ENCODE peak calls at places on chromosomes 6 and 20, in ten cellular contexts. X is transverse colon; V is CD8-positive, alpha-beta memory T cell; Y is AG04450; P is ovary; C is cardiac muscle cell; J is tibial artery; Z is breast epithelium; R is heart right ventricle; G is H1. Q is an unnamed sample.

GRCh38 chr6:159608961-159609673 is 83.9 kb downstream of the SOD2 start:
- DNase-seq in C (no peak), V (no peak), Z (no peak), X (no peak), R (no peak), P (no peak), J (no peak), G (peak; percentile 34), Y (no peak), Q (no peak)

GRCh38 chr6:44333273-44333919 is 9.1 kb upstream of the SPATS1 start:
- DNase-seq in G (no peak), X (no peak), V (no peak), C (no peak), R (no peak), P (no peak), Z (no peak), J (no peak), Y (no peak), Q (no peak)

GRCh38 chr6:149918151-149918905 is 4.6 kb downstream of the RAET1G start:
- DNase-seq in X (no peak), V (no peak), J (no peak), C (no peak), G (no peak), R (no peak), Y (no peak), P (no peak), Z (no peak), Q (no peak)

GRCh38 chr6:150753404-150754184 is 111.9 kb upstream of the MTHFD1L start:
- DNase-seq in G (peak; percentile 23), X (no peak), Y (no peak), P (no peak), V (no peak), Z (no peak), R (no peak), J (no peak), C (peak; percentile 57), Q (no peak)

GRCh38 chr6:121748850-121749249 is 313.4 kb downstream of the GJA1 start:
- DNase-seq in X (no peak), R (no peak), Z (no peak), V (no peak), G (no peak), J (no peak), C (no peak), P (no peak), Y (no peak), Q (no peak)

GRCh38 chr20:47054945-47055344 is 160.3 kb downstream of the EYA2 start:
- DNase-seq in G (no peak), X (no peak), R (no peak), C (no peak), Y (no peak), J (no peak), Z (no peak), P (no peak), V (no peak), Q (no peak)

GRCh38 chr20:17671565-17671964 is 10.5 kb downstream of the RRBP1 start:
- DNase-seq in C (no peak), P (no peak), R (no peak), X (no peak), J (no peak), Y (no peak), V (no peak), Z (no peak), G (no peak), Q (no peak)

GRCh38 chr6:72418495-72418894 is 203.4 kb upstream of the KCNQ5 start:
- DNase-seq in P (no peak), C (no peak), Y (peak; percentile 62), J (no peak), X (no peak), G (no peak), V (no peak), R (no peak), Z (no peak), Q (no peak)

GRCh38 chr6:5619249-5619648 is 357.9 kb downstream of the FARS2 start:
- DNase-seq in C (no peak), G (no peak), P (no peak), Z (no peak), J (no peak), R (no peak), X (no peak), Y (no peak), V (peak; percentile 8), Q (no peak)

GRCh38 chr6:88840289-88840688 is 123.1 kb downstream of the RNGTT start:
- DNase-seq in G (no peak), C (no peak), R (no peak), X (no peak), P (no peak), Z (no peak), J (no peak), V (no peak), Y (no peak), Q (no peak)

DNA sequence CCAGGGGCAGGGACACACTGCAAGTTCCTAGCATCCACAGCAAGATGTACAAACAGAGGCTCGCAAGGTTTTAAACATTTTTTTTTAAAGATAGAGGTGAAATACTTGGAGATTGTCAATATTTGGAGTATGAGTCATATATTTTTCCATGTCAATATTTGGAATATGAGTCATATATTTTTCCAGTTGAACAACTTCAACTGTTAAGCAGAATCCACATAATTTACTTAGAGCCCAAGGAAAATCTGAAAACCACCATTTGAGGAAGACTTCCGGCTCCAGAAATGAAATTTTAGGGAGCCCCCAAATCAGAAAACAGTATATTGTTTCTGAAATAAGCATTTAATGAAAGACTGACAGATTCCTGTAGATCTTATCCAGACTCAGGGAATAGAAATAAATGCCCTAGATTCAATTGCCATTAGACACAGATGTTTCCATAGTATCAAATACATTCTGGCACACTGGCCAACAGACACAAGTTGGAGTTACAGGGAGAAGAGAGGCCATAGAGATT is 51.6 kb upstream of the FAM184A start:
- DNase-seq in G (no peak), P (no peak), V (no peak), X (no peak), J (no peak), Z (no peak), R (no peak), C (no peak), Y (no peak), Q (no peak)
- H3K4me3 ChIP-seq in G (no peak overlapping the region), P (no peak overlapping the region), V (no peak overlapping the region), X (no peak overlapping the region), J (no peak overlapping the region), Z (no peak overlapping the region), R (no peak overlapping the region), C (no peak overlapping the region), Y (no peak overlapping the region), Q (no peak overlapping the region)

DNA sequence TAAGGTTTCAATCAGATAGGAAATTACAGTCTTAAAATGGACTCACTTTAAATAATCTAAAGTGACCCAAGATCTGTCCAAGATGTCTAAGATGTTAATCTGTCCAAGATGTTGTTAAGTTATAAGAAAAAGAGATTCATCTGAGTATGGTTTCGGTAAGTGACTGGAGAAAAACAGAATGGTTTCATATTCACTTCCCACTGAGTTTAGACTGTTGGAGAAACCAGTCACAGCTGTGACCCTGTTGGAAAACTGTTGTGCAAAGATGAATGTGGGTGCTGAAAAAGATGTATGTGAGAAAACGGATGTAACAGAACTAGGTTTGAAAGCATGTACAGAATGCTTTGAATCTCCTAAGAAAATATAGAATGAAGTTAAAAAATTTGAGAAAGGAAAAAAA is 325.9 kb downstream of the COL12A1 start:
- DNase-seq in C (no peak), V (no peak), X (no peak), P (no peak), Z (no peak), J (no peak), Y (no peak), G (no peak), R (no peak), Q (no peak)
- H3K27ac ChIP-seq in C (no peak overlapping the region), V (no peak overlapping the region), X (peak overlapping the region; percentile 21), P (no peak overlapping the region), Z (no peak overlapping the region), J (peak overlapping the region; percentile 18), Y (no peak overlapping the region), G (no peak overlapping the region), R (no peak overlapping the region), Q (no peak overlapping the region)

GRCh38 chr6:45419574-45420082 is 41.9 kb upstream of the SUPT3H start:
- DNase-seq in X (peak; percentile 72), G (no peak), J (peak; percentile 76), R (peak; percentile 47), Y (no peak), V (peak; percentile 22), P (peak; percentile 26), C (peak; percentile 81), Z (peak; percentile 54), Q (peak; percentile 17)
- H3K4me3 ChIP-seq in X (peak overlapping the region; percentile 64), G (peak overlapping the region; percentile 29), J (peak overlapping the region; percentile 59), R (no peak overlapping the region), Y (peak overlapping the region; percentile 94), V (peak overlapping the region; percentile 46), P (peak overlapping the region; percentile 21), C (peak overlapping the region; percentile 18), Z (no peak overlapping the region), Q (peak overlapping the region; percentile 75)

DNA sequence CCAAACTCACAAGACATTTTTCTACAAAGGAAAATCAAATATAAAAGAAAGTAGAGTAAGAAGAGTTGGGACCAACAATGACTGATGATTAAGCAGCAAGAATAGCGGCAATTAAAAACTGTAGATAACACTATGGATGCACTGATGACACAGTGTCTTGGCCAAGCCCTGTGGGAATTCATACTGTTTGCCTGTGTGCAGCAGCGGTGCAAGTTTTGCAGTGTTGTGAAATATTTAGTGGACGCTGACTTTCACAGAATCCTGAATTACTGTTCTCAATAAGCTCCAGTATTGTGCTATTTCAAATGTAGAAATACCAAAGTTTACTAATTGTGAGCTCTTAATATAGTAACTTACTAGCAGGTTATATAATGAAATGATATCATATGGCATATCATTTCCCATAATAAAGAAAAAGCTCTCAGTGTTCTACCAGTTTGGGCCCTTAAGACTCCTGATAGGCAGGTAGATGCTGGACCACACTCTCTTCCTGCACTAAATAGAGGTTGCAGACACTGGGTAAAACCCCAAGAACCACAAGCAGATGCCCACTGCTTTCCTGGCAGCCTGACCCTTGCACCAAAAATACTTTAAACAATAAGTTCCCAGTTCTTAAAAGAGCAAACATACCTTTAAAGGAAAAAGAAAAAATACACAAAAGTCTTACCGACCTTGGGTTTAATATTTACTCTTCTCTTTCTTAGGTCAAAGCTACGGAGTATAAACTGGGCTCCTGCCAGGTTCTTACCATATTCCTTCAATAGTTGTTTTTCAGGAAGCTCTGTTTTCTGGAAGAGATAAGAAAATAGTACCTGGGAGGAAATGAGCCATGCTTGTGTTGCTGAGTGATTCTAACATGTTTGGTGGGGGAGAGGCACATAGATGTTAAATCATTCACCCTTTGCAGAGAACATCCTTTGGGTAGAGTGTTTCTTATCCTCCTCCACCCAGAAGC is 41.6 kb downstream of the ANKEF1 start:
- DNase-seq in J (no peak), C (no peak), Z (no peak), P (no peak), R (no peak), V (no peak), Y (no peak), G (no peak), X (no peak), Q (no peak)
- H3K27ac ChIP-seq in J (no peak overlapping the region), C (no peak overlapping the region), Z (no peak overlapping the region), P (no peak overlapping the region), R (peak overlapping the region; percentile 23), V (no peak overlapping the region), Y (no peak overlapping the region), G (no peak overlapping the region), X (no peak overlapping the region), Q (no peak overlapping the region)

GRCh38 chr6:19454296-19454998 is 382.7 kb upstream of the ID4 start:
- DNase-seq in P (no peak), V (no peak), G (no peak), Z (no peak), X (no peak), J (no peak), C (no peak), Y (no peak), R (no peak), Q (no peak)
- H3K4me3 ChIP-seq in P (no peak overlapping the region), V (no peak overlapping the region), G (no peak overlapping the region), Z (no peak overlapping the region), X (no peak overlapping the region), J (no peak overlapping the region), C (no peak overlapping the region), Y (no peak overlapping the region), R (no peak overlapping the region), Q (no peak overlapping the region)

GRCh38 chr6:94894300-94894699 is 683.0 kb upstream of the MANEA start:
- DNase-seq in C (no peak), R (no peak), X (no peak), Z (no peak), J (no peak), Y (no peak), V (no peak), G (no peak), P (no peak), Q (no peak)
- H3K27ac ChIP-seq in C (no peak overlapping the region), R (no peak overlapping the region), X (no peak overlapping the region), Z (no peak overlapping the region), J (no peak overlapping the region), Y (no peak overlapping the region), V (no peak overlapping the region), G (no peak overlapping the region), P (no peak overlapping the region), Q (no peak overlapping the region)

Q was measured in gastrocnemius medialis.